ENCODE peak calls at places on chromosome 10, in five cellular contexts. R, Q, M, H and T are unnamed samples.

GRCh38 chr10:49562893-49563292 is 24.0 kb upstream of the ERCC6 start:
- DNase-seq in R (no peak), Q (no peak), M (peak; percentile 81), H (no peak), T (no peak)

GRCh38 chr10:7689591-7689990 is 13.5 kb upstream of the ITIH2 start:
- DNase-seq in R (no peak), Q (no peak), M (no peak), H (no peak), T (no peak)

GRCh38 chr10:118851062-118852035 is 96.6 kb upstream of the CACUL1 start:
- DNase-seq in R (no peak), Q (no peak), M (peak; percentile 18), H (no peak), T (no peak)

GRCh38 chr10:86025509-86025908 is 341.1 kb downstream of the GRID1 start:
- DNase-seq in R (no peak), Q (no peak), M (no peak), H (no peak), T (no peak)

GRCh38 chr10:5447071-5447470 is 34.7 kb downstream of the NET1 start:
- DNase-seq in R (no peak), Q (no peak), M (peak; percentile 75), H (no peak), T (no peak)

GRCh38 chr10:72742797-72743196 is 50.9 kb downstream of the MCU start:
- DNase-seq in R (no peak), Q (no peak), M (no peak), H (no peak), T (no peak)

GRCh38 chr10:32377458-32378370 is 30.8 kb upstream of the EPC1 start:
- DNase-seq in R (peak; percentile 32), Q (no peak), M (peak; percentile 77), H (peak; percentile 37), T (peak; percentile 10)

GRCh38 chr10:90306187-90306586 is 551.7 kb downstream of the HTR7 start:
- DNase-seq in R (no peak), Q (no peak), M (no peak), H (no peak), T (peak; percentile 77)

GRCh38 chr10:50855015-50855414 is 30.4 kb downstream of the A1CF start:
- DNase-seq in R (no peak), Q (no peak), M (no peak), H (no peak), T (no peak)

GRCh38 chr10:31977440-31978157 is 49.0 kb upstream of the ARHGAP12 start:
- DNase-seq in R (no peak), Q (no peak), M (peak; percentile 82), H (no peak), T (no peak)

GRCh38 chr10:34581871-34582532 is 233.1 kb downstream of the PARD3 start:
- DNase-seq in R (no peak), Q (no peak), M (peak; percentile 57), H (no peak), T (no peak)

GRCh38 chr10:31171402-31172120 is 139.9 kb upstream of the ZNF438 start:
- DNase-seq in R (no peak), Q (no peak), M (peak; percentile 10), H (no peak), T (no peak)

GRCh38 chr10:34719746-34720145 is 95.3 kb downstream of the PARD3 start:
- DNase-seq in R (no peak), Q (no peak), M (no peak), H (no peak), T (no peak)

GRCh38 chr10:61735879-61736278 is 73.2 kb downstream of the CABCOCO1 start:
- DNase-seq in R (no peak), Q (no peak), M (no peak), H (no peak), T (no peak)

GRCh38 chr10:61732635-61733278 is 70.0 kb downstream of the CABCOCO1 start:
- DNase-seq in R (no peak), Q (no peak), M (no peak), H (no peak), T (no peak)

GRCh38 chr10:61730671-61731070 is 67.9 kb downstream of the CABCOCO1 start:
- DNase-seq in R (no peak), Q (no peak), M (no peak), H (no peak), T (no peak)

GRCh38 chr10:61731638-61732037 is 68.9 kb downstream of the CABCOCO1 start:
- DNase-seq in R (no peak), Q (no peak), M (no peak), H (no peak), T (no peak)

DNA sequence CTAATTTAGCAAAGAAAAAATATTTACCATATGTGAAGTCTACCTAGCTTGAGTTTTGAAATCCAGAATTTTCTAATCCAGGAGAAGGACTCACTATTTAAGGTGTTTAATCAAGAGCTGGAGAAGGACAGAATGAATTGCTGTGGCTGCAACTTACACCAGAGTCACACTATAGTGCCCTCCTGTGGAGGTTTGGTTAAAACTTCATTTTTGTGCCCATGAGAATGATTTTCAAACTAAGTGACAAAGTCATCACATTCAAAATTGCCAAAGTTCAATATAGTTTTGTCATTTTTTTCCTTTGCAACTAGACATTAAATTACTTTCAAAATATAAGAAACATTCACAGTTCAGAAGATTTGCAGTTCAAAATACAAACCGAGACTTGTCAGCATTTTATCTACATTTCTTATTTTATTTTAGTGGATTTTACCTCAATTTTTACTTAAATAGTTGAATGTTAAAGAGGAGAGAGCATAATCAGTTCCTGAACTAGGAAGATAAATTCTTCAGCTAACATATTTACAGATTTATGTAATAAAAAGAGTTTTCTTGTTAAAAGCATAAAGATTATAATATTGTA is 70.7 kb downstream of the CABCOCO1 start:
- DNase-seq in R (peak; percentile 71), Q (peak; percentile 75), M (peak; percentile 71), H (peak; percentile 29), T (peak; percentile 47)
- TF ChIP-seq EZH2phosphoT487 in R (no peak), Q (no peak), M (no peak), H (no peak), T (no peak)

GRCh38 chr10:77029684-77030407 is 607.8 kb downstream of the KCNMA1 start:
- DNase-seq in R (no peak), Q (no peak), M (no peak), H (no peak), T (no peak)
- TF ChIP-seq EZH2phosphoT487 in R (no peak), Q (no peak), M (no peak), H (no peak), T (no peak)

DNA sequence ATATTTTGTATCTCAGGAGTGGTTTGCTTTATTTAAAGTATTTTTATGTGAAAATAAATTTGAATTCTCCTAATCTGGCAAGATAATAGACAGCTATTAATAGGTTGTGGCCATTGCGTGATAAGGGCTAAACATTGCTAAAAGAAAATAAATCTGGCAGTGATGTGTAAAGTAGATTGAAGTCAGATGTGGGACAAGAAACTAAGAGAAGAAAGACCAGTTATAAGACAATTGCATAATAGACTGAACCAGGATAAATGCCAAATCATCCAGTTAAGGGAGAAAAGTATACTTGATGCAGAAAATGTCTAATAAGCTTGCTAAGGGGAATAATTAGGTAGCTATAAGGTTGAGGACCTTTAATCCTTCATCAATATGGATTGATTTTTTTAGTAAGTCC is 197.5 kb upstream of the CSTF2T start:
- DNase-seq in R (no peak), Q (no peak), M (peak; percentile 91), H (no peak), T (no peak)
- TF ChIP-seq EZH2phosphoT487 in R (no peak), Q (no peak), M (no peak), H (no peak), T (no peak)

DNA sequence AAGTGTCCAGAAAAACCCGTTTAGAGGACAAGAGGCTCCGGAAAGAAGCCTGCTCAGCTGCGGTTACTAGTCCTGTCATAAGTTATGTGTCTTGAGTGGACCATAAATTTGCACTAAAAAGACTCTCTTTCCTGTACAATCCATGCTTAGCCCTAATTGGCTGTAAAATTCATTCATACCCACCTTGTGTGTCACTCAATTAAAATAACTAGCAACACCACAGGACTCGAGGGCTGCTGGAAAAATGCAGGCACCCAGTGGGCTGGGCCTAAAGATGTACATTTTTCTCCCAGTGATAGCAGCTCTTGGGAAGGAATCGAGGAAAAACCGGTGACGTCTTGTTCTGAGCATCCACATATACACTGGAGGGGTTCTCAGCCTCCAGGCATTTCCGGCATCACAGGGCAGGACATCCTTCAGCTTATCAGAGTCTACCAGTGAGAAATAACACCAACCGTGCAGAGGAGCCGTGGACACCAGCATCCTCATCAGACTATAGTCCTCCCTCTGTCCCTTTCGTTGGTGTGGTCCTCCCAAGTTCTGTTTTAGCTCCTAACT is 85.8 kb upstream of the PITRM1 start:
- DNase-seq in R (no peak), Q (no peak), M (no peak), H (no peak), T (no peak)
- TF ChIP-seq EZH2phosphoT487 in R (no peak), Q (no peak), M (no peak), H (no peak), T (no peak)

GRCh38 chr10:3852147-3852904 is 67.3 kb upstream of the KLF6 start:
- DNase-seq in R (peak; percentile 95), Q (peak; percentile 26), M (peak; percentile 99), H (no peak), T (peak; percentile 99)
- TF ChIP-seq EZH2phosphoT487 in R (no peak), Q (no peak), M (no peak), H (no peak), T (no peak)